ENCODE peak calls at places on chromosomes 7 and 10, in ten cellular contexts. C, X, P, K, I, Z, T, S, W and O are unnamed samples.

GRCh38 chr10:78181381-78182055 is 147.9 kb downstream of the RPS24 start:
- DNase-seq in C (no peak), P (no peak), T (no peak), K (no peak), Z (no peak), I (no peak), S (no peak), W (no peak), X (no peak), O (no peak)

GRCh38 chr7:44104880-44105771 is 981 bp downstream of the AEBP1 start:
- DNase-seq in W (peak; percentile 51), K (peak; percentile 64), T (peak; percentile 80), P (peak; percentile 46), I (peak; percentile 67), S (no peak), Z (peak; percentile 41), X (peak; percentile 49), C (no peak), O (peak; percentile 51)

GRCh38 chr7:133051066-133051465 is 30.8 kb downstream of the CHCHD3 start:
- DNase-seq in P (peak; percentile 68), Z (no peak), I (no peak), C (no peak), S (no peak), X (peak; percentile 63), K (peak; percentile 38), T (peak; percentile 61), W (peak; percentile 35), O (peak; percentile 13)

GRCh38 chr10:46527241-46527811 is 29.1 kb downstream of the GPRIN2 start:
- DNase-seq in S (no peak), C (no peak), P (no peak), T (no peak), Z (no peak), I (no peak), W (no peak), X (no peak), K (no peak), O (no peak)

GRCh38 chr7:133744451-133744850 is 382.7 kb upstream of the LRGUK start:
- DNase-seq in S (no peak), T (peak; percentile 22), C (no peak), K (no peak), Z (no peak), P (no peak), W (no peak), X (no peak), I (no peak), O (no peak)

GRCh38 chr7:26195182-26195581 is 5.4 kb downstream of the HNRNPA2B1 start:
- DNase-seq in T (no peak), K (no peak), S (no peak), C (no peak), Z (no peak), W (no peak), I (no peak), P (no peak), X (no peak), O (no peak)

GRCh38 chr7:145016068-145016467 is 180.2 kb upstream of the TPK1 start:
- DNase-seq in I (no peak), S (no peak), Z (no peak), P (no peak), C (no peak), W (peak; percentile 27), X (peak; percentile 72), K (no peak), T (no peak), O (no peak)

GRCh38 chr10:119863951-119864565 is 8.6 kb downstream of the MCMBP start:
- DNase-seq in P (no peak), K (no peak), W (no peak), S (no peak), T (no peak), I (no peak), C (no peak), Z (no peak), X (no peak), O (no peak)

GRCh38 chr10:114350751-114351150 is 53.6 kb downstream of the AFAP1L2 start:
- DNase-seq in Z (no peak), S (no peak), X (peak; percentile 30), W (peak; percentile 98), T (no peak), K (no peak), P (no peak), I (no peak), C (no peak), O (no peak)

GRCh38 chr10:121063744-121064143 is 212.6 kb downstream of the WDR11 start:
- DNase-seq in I (no peak), P (no peak), C (no peak), K (no peak), S (no peak), Z (no peak), X (no peak), T (no peak), W (no peak), O (no peak)

GRCh38 chr7:128112781-128113221 is 81.6 kb upstream of the LRRC4 start:
- DNase-seq in K (no peak), I (no peak), S (no peak), X (no peak), W (no peak), T (peak; percentile 55), P (no peak), C (no peak), Z (no peak), O (no peak)
- H3K4me2 ChIP-seq in K (no peak overlapping the region), I (no peak overlapping the region), S (no peak overlapping the region), X (no peak overlapping the region), W (no peak overlapping the region), T (no peak overlapping the region), P (no peak overlapping the region), C (peak overlapping the region; percentile 5), Z (no peak overlapping the region), O (no peak overlapping the region)

DNA sequence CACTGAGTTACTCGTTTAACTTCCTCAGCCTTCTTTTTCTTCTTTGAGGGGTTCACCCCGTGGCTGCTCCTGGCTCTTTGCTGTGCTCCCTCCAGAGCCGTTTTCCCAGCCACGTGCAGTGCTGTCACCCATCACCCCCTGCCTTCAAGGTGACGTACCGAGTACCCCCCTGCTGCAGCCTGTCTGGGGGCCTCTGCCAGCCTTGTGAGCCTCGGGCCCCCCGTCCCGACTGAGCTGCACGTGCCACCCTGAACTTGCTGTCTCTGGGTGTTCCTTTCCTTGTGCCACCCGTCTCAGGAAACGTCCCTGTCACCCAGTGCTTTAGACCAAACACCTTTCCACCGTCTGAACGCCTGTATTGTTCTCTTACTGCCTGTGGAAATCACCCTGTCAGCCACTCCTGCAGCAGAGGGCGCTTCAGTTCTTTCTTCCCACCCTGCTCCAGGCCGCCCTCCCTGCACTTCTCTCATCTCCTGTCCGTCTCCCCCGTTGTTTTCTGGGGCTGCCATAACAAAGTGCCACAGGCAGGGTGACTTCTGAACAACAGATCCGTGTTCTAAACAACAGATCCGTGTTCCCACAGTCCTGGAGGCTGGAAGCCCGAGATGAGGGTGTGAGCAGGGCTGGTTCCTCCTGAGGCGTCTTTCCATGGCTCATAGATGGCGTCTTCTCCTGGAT is 44.6 kb downstream of the WDR37 start:
- DNase-seq in T (peak; percentile 54), Z (no peak), W (peak; percentile 65), S (no peak), X (peak; percentile 71), C (no peak), P (no peak), I (peak; percentile 70), K (no peak), O (no peak)
- TF ChIP-seq CTCF in T (no peak), Z (no peak), W (peak; percentile 63), S (no peak), X (peak; percentile 50), C (no peak), P (no peak), I (peak; percentile 54), K (no peak), O (no peak)

DNA sequence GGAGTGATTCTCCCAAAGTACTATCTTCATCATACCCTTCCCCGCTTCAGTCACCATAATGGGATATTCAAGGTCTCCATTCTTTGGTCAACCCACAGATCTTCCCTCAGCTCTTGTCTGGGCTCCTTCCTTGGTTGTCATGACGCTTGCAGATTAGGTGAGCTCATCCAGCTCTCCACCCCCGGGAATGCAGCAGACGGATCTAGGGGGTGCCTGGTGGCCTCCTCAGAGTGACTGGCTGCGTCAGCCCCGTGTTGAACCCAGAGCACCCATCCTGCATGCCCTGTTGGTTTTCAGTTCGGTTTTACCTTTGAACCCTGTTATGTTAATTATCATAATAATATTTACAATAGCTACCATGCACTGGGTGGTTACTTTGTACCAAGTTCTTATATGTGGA is 6.4 kb downstream of the NEURL1 start:
- DNase-seq in P (peak; percentile 22), W (no peak), X (no peak), Z (no peak), I (no peak), C (no peak), S (no peak), T (no peak), K (peak; percentile 38), O (no peak)
- H4K20me1 ChIP-seq in P (peaks cover 27% of the 10 kb centered on the region), W (no peaks in the 10 kb centered on the region), X (no peaks in the 10 kb centered on the region), Z (no peaks in the 10 kb centered on the region), I (no peaks in the 10 kb centered on the region), C (no peaks in the 10 kb centered on the region), S (no peaks in the 10 kb centered on the region), T (no peaks in the 10 kb centered on the region), K (no peaks in the 10 kb centered on the region), O (peaks cover 42% of the 10 kb centered on the region)

GRCh38 chr10:3740157-3740871 is 44.7 kb downstream of the KLF6 start:
- DNase-seq in W (no peak), T (no peak), K (peak; percentile 83), I (no peak), C (no peak), S (peak; percentile 38), P (peak; percentile 76), Z (peak; percentile 97), X (no peak), O (peak; percentile 77)
- H3K4me2 ChIP-seq in W (no peak overlapping the region), T (peak overlapping the region; percentile 20), K (no peak overlapping the region), I (no peak overlapping the region), C (no peak overlapping the region), S (peak overlapping the region; percentile 38), P (peak overlapping the region; percentile 12), Z (peak overlapping the region; percentile 76), X (no peak overlapping the region), O (peak overlapping the region; percentile 59)

GRCh38 chr7:28142650-28143049 is 37.9 kb downstream of the JAZF1 start:
- DNase-seq in I (no peak), S (no peak), C (no peak), K (no peak), Z (no peak), P (no peak), X (no peak), W (no peak), T (no peak), O (no peak)

GRCh38 chr7:28140964-28141363 is 39.6 kb downstream of the JAZF1 start:
- DNase-seq in I (no peak), W (no peak), Z (no peak), K (no peak), T (no peak), X (no peak), S (no peak), P (no peak), C (no peak), O (no peak)

GRCh38 chr7:28145931-28146330 is 34.7 kb downstream of the JAZF1 start:
- DNase-seq in C (no peak), X (no peak), I (no peak), S (no peak), W (no peak), Z (no peak), P (no peak), T (no peak), K (no peak), O (no peak)

GRCh38 chr7:28145090-28145626 is 35.4 kb downstream of the JAZF1 start:
- DNase-seq in W (no peak), Z (no peak), S (no peak), K (no peak), T (no peak), P (no peak), C (no peak), X (no peak), I (no peak), O (no peak)

GRCh38 chr7:28144266-28144665 is 36.3 kb downstream of the JAZF1 start:
- DNase-seq in W (peak; percentile 74), P (no peak), C (no peak), K (no peak), X (peak; percentile 64), Z (no peak), T (peak; percentile 70), I (no peak), S (peak; percentile 37), O (no peak)
- TF ChIP-seq CTCF in W (peak; percentile 49), P (no peak), C (no peak), K (peak; percentile 8), X (no peak), Z (no peak), T (no peak), I (peak; percentile 44), S (no peak), O (no peak)